ENCODE peak calls at places on chromosomes 11 and 22, in four cellular contexts. L is Peyer's patch; A is CD8-positive, alpha-beta T cell; D is dorsolateral prefrontal cortex. T is an unnamed sample.

GRCh38 chr11:88484873-88485621 is 147.5 kb upstream of the CTSC start:
- DNase-seq in L (peak), D (no peak), A (no peak), T (no peak)

GRCh38 chr11:27485930-27486773 is 13.6 kb upstream of the LGR4 start:
- DNase-seq in L (no peak), D (no peak), A (peak), T (no peak)

GRCh38 chr11:22130462-22131053 is 62.3 kb upstream of the ANO5 start:
- DNase-seq in A (no peak), L (no peak), D (no peak), T (no peak)

GRCh38 chr11:83648610-83649467 is 362.7 kb upstream of the CCDC90B start:
- DNase-seq in A (no peak), L (no peak), D (no peak), T (no peak)

GRCh38 chr22:37179126-37179470 is 8.9 kb downstream of the C1QTNF6 start:
- DNase-seq in D (no peak), A (no peak), L (peak), T (no peak)

GRCh38 chr11:120622189-120622912 is 110.8 kb downstream of the GRIK4 start:
- DNase-seq in D (no peak), A (no peak), L (no peak), T (no peak)

GRCh38 chr22:19105456-19105855 is 16.8 kb downstream of the DGCR2 start:
- DNase-seq in D (no peak), A (no peak), L (peak), T (no peak)

GRCh38 chr22:50705851-50706351 is 32.1 kb upstream of the ACR start:
- DNase-seq in A (no peak), L (no peak), D (no peak), T (no peak)

GRCh38 chr22:47123006-47123826 is 360.8 kb downstream of the TBC1D22A start:
- DNase-seq in A (no peak), L (no peak), D (no peak), T (no peak)

GRCh38 chr11:75554258-75555022 is 7.6 kb upstream of the SERPINH1 start:
- DNase-seq in D (peak), L (peak), A (no peak), T (peak)

GRCh38 chr22:35560366-35560765 is 19.7 kb downstream of the RASD2 start:
- DNase-seq in D (no peak), A (no peak), L (no peak), T (no peak)

GRCh38 chr11:124800226-124800929 is at the start of gene MSANTD2:
- DNase-seq in A (peak), L (peak), D (peak), T (peak)

GRCh38 chr11:74696932-74697687 is 34.1 kb downstream of the CHRDL2 start:
- DNase-seq in L (peak), D (no peak), A (no peak), T (no peak)

GRCh38 chr22:43342347-43343261 is 568 bp downstream of the SCUBE1 start:
- DNase-seq in A (no peak), L (no peak), D (no peak), T (no peak)
- H3K27ac ChIP-seq in A (no peak), L (no peak), D (no peak), T (no peak)

GRCh38 chr11:66326261-66327111 is 9.6 kb upstream of the CD248 start:
- DNase-seq in L (no peak), A (no peak), D (no peak), T (no peak)
- H3K27ac ChIP-seq in L (peak), A (peak), D (no peak), T (peak)

GRCh38 chr22:29275167-29275566 is 7.1 kb downstream of the EWSR1 start:
- DNase-seq in L (no peak), D (no peak), A (no peak), T (no peak)

GRCh38 chr22:29272624-29273023 is 4.6 kb downstream of the EWSR1 start:
- DNase-seq in D (no peak), A (no peak), L (no peak), T (no peak)

GRCh38 chr22:29277927-29278326 is 9.9 kb downstream of the EWSR1 start:
- DNase-seq in A (no peak), L (no peak), D (no peak), T (no peak)

GRCh38 chr22:29270475-29271271 is 2.6 kb downstream of the EWSR1 start:
- DNase-seq in D (no peak), L (no peak), A (no peak), T (no peak)

GRCh38 chr22:29275819-29276565 is 7.9 kb downstream of the EWSR1 start:
- DNase-seq in D (no peak), A (no peak), L (no peak), T (no peak)
- H3K27ac ChIP-seq in D (no peak), A (no peak), L (no peak), T (no peak)

DNA sequence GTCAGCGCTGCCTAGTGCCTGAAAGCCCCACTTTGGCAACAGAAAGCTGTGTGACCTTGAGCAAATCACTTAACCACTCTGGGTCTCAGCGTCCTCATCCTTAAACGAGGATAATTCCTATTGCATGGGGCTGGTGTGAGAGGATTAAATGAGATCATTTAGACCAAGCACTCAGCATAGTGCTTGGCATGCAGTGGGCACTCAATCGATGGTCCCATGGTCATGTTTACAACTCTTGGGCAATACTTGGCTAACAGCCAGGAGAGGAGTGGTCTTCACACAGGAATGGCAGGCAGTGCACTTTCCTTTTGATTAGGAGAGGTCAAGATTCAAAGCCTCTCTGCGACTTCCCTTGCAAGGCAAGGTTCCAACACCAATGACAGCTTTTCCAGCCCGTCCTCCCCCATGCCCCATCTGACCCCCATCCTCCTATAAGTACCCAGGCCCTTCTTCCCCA is 14.1 kb downstream of the TNKS1BP1 start:
- DNase-seq in A (no peak), L (no peak), D (no peak), T (no peak)
- H3K27ac ChIP-seq in A (no peak), L (peak), D (peak), T (peak)

T was measured in caudate nucleus.